ENCODE peak calls at places on chromosomes 7 and 10, in five cellular contexts. R is hepatocyte, K is tibial artery, N is HFFc6, G is GM23338. B is an unnamed sample.

GRCh38 chr7:73974101-73974947 is 53.6 kb upstream of the ELN start:
- DNase-seq in R (no peak), K (peak; percentile 62), N (no peak), G (no peak), B (no peak)

GRCh38 chr7:3112499-3113134 is 69.0 kb upstream of the CARD11 start:
- DNase-seq in R (no peak), K (no peak), N (no peak), G (no peak), B (no peak)

GRCh38 chr7:155426543-155427410 is 31.2 kb upstream of the EN2 start:
- DNase-seq in N (no peak), G (no peak), K (no peak), R (no peak), B (no peak)

GRCh38 chr7:44477063-44477830 is 13.2 kb downstream of the NUDCD3 start:
- DNase-seq in N (peak; percentile 79), K (no peak), G (peak; percentile 90), R (peak; percentile 83), B (peak; percentile 77)

GRCh38 chr10:101319241-101319915 is 34.6 kb upstream of the BTRC start:
- DNase-seq in K (no peak), G (peak; percentile 76), R (peak; percentile 17), N (peak; percentile 10), B (no peak)

GRCh38 chr7:139482662-139483466 is 609 bp downstream of the KLRG2 start:
- DNase-seq in N (no peak), K (no peak), R (peak; percentile 41), G (peak; percentile 73), B (peak; percentile 50)

GRCh38 chr7:135233570-135233969 is at the start of gene STRA8:
- DNase-seq in G (no peak), K (no peak), N (no peak), R (no peak), B (no peak)

GRCh38 chr7:122736183-122736582 is 33.5 kb upstream of the RNF148 start:
- DNase-seq in R (no peak), N (no peak), K (no peak), G (no peak), B (no peak)

GRCh38 chr10:17289763-17290162 is 61.7 kb downstream of the VIM start:
- DNase-seq in K (no peak), N (no peak), G (no peak), R (no peak), B (no peak)

GRCh38 chr10:133176546-133176945 is 16.5 kb downstream of the KNDC1 start:
- DNase-seq in G (no peak), N (no peak), R (no peak), K (peak; percentile 33), B (no peak)

GRCh38 chr7:74083928-74084721 is 521 bp downstream of the LIMK1 start:
- DNase-seq in K (peak; percentile 73), R (peak; percentile 67), G (peak; percentile 59), N (peak; percentile 55), B (peak; percentile 38)

GRCh38 chr10:74683067-74683466 is 143.3 kb upstream of the KAT6B start:
- DNase-seq in N (no peak), R (no peak), G (no peak), K (no peak), B (no peak)

GRCh38 chr7:101743995-101744360 is 73.4 kb upstream of the CUX1 start:
- DNase-seq in R (no peak), K (no peak), G (peak; percentile 82), N (no peak), B (no peak)

GRCh38 chr10:129870926-129871660 is 93.0 kb downstream of the EBF3 start:
- DNase-seq in G (no peak), K (no peak), N (no peak), R (no peak), B (no peak)

GRCh38 chr7:158809596-158809995 is 19.7 kb downstream of the ESYT2 start:
- DNase-seq in R (no peak), N (no peak), K (no peak), G (no peak), B (no peak)

GRCh38 chr7:100220833-100221718 is 1.3 kb downstream of the PVRIG start:
- DNase-seq in N (no peak), R (no peak), G (no peak), K (no peak), B (no peak)

GRCh38 chr7:102891693-102892261 is 21.0 kb upstream of the LRRC17 start:
- DNase-seq in R (peak; percentile 38), K (peak; percentile 78), N (peak; percentile 87), G (no peak), B (no peak)

GRCh38 chr10:123399276-123399839 is 245.2 kb downstream of the BUB3 start:
- DNase-seq in R (no peak), G (no peak), K (no peak), N (no peak), B (no peak)

GRCh38 chr7:19585761-19586160 is 123.1 kb downstream of the POLR1F start:
- DNase-seq in K (no peak), G (no peak), N (no peak), R (no peak), B (no peak)

GRCh38 chr7:19589436-19589835 is 119.4 kb downstream of the POLR1F start:
- DNase-seq in N (no peak), G (no peak), R (no peak), K (no peak), B (no peak)

GRCh38 chr7:19587291-19587690 is 121.5 kb downstream of the POLR1F start:
- DNase-seq in K (no peak), G (peak; percentile 63), R (no peak), N (no peak), B (no peak)
- TF ChIP-seq CTCF in K (no peak), G (peak; percentile 68), R (no peak), N (no peak), B (no peak)

GRCh38 chr10:5305374-5305773 is 59.4 kb upstream of the UCN3 start:
- DNase-seq in K (no peak), N (peak; percentile 31), G (no peak), R (no peak), B (no peak)
- TF ChIP-seq CTCF in K (peak; percentile 23), N (peak; percentile 73), G (no peak), R (no peak), B (no peak)

DNA sequence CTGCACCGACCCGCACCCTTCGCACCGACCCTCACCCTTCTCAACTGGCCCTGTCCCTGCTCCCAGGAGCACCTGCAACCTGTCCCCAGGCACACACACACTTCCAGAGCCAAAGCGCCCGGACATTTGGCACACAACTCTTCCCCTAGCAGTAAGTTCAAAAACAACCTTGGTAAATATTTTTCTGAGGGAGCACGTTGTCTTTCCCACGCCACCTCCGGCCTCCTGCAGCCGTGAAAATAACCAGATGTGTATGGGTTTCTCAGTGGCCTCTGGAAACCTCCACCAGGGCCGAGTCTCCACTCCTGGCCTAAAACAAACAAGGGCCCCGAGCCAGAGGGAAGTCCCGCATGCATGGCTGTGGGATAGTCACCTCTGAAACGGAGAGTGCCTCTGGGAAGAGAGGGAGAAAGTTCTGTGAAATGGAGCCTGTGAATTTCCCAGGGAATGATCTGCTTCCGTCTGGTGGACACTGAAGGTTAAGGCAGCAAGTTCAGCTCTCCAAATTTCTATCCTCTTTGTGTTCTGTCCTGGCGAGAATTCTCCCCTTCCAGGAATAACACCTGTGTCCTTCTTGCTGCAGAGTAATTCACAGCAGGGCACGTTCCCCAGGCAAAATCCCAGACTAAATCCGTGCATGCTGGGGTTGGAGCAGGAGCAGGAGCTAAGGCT is 15.8 kb downstream of the PODXL start:
- DNase-seq in K (no peak), N (no peak), R (no peak), G (no peak), B (no peak)
- TF ChIP-seq CTCF in K (peak; percentile 11), N (peak; percentile 55), R (peak; percentile 11), G (peak; percentile 7), B (no peak)

GRCh38 chr10:1465993-1466764 is 271.1 kb downstream of the ADARB2 start:
- DNase-seq in G (no peak), N (no peak), K (no peak), R (no peak), B (no peak)

GRCh38 chr10:1464866-1465265 is 272.5 kb downstream of the ADARB2 start:
- DNase-seq in N (no peak), R (no peak), K (no peak), G (no peak), B (no peak)

GRCh38 chr10:1465421-1465902 is 271.9 kb downstream of the ADARB2 start:
- DNase-seq in G (no peak), K (no peak), N (no peak), R (peak; percentile 76), B (no peak)

GRCh38 chr10:1468777-1469176 is 268.5 kb downstream of the ADARB2 start:
- DNase-seq in K (no peak), N (no peak), R (no peak), G (no peak), B (no peak)

GRCh38 chr10:1467450-1467849 is 269.9 kb downstream of the ADARB2 start:
- DNase-seq in R (no peak), K (no peak), N (no peak), G (no peak), B (no peak)
- TF ChIP-seq CTCF in R (no peak), K (no peak), N (no peak), G (no peak), B (no peak)

GRCh38 chr7:133412942-133413341 is 160.1 kb downstream of the EXOC4 start:
- DNase-seq in G (no peak), N (no peak), K (no peak), R (no peak), B (no peak)
- TF ChIP-seq CTCF in G (peak; percentile 43), N (no peak), K (no peak), R (peak; percentile 4), B (no peak)

GRCh38 chr7:116463956-116464355 is 35.6 kb upstream of the CAV2 start:
- DNase-seq in R (no peak), K (no peak), N (no peak), G (no peak), B (no peak)

GRCh38 chr7:116464375-116464774 is 35.2 kb upstream of the CAV2 start:
- DNase-seq in K (no peak), N (no peak), G (no peak), R (no peak), B (no peak)

GRCh38 chr7:116465125-116465524 is 34.4 kb upstream of the CAV2 start:
- DNase-seq in K (no peak), G (peak; percentile 6), N (no peak), R (no peak), B (no peak)

DNA sequence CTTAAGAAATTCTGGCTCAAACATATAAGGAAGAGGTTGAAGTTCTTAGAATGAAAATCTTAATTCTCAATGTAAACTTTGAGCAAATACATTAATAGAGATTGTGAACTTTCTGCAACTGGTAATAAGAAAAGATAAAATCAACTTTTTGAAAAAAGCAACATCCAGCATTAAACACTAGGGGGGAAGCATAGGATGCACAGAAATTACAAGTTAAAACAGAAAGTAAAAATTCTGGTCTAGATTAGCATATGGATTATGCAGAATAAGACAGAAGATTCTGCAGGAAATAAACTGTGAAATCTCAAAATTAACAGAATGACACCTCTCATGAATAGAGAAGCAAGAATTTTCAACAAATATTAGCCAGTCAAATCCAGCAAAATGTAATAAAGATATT is 38.0 kb upstream of the CAV2 start:
- DNase-seq in G (no peak), R (no peak), K (no peak), N (no peak), B (no peak)
- TF ChIP-seq CTCF in G (no peak), R (no peak), K (no peak), N (peak; percentile 62), B (no peak)

GRCh38 chr7:128891110-128891941 is 19.2 kb downstream of the KCP start:
- DNase-seq in R (peak; percentile 41), K (no peak), G (peak; percentile 71), N (no peak), B (peak; percentile 82)
- TF ChIP-seq CTCF in R (no peak), K (no peak), G (no peak), N (no peak), B (peak; percentile 10)